ENCODE peak calls at places on chromosome 19, in five cellular contexts. J is gastrocnemius medialis, X is tibial nerve, D is left ventricle myocardium inferior, Z is ascending aorta. P is an unnamed sample.

GRCh38 chr19:47507031-47507430 is 7.8 kb downstream of the NAPA start:
- DNase-seq in J (peak; percentile 73), X (no peak), D (no peak), Z (no peak), P (no peak)

GRCh38 chr19:23403024-23403423 is 7.8 kb upstream of the ZNF91 start:
- DNase-seq in J (no peak), X (no peak), D (no peak), Z (no peak), P (no peak)

GRCh38 chr19:6828698-6829633 is 56.5 kb downstream of the VAV1 start:
- DNase-seq in J (no peak), X (no peak), D (no peak), Z (no peak), P (no peak)

GRCh38 chr19:51018745-51019543 is 565 bp downstream of the KLK10 start:
- DNase-seq in J (no peak), X (no peak), D (no peak), Z (no peak), P (no peak)

GRCh38 chr19:47005164-47005641 is 14.4 kb upstream of the NPAS1 start:
- DNase-seq in J (no peak), X (no peak), D (no peak), Z (no peak), P (no peak)

GRCh38 chr19:29098863-29099481 is 114.0 kb downstream of the UQCRFS1 start:
- DNase-seq in J (peak; percentile 77), X (peak; percentile 64), D (peak; percentile 57), Z (peak; percentile 80), P (peak; percentile 49)

GRCh38 chr19:4505570-4506448 is 12.5 kb downstream of the PLIN4 start:
- DNase-seq in J (no peak), X (no peak), D (no peak), Z (no peak), P (no peak)

GRCh38 chr19:21439372-21439771 is 42.4 kb downstream of the ZNF493 start:
- DNase-seq in J (no peak), X (no peak), D (no peak), Z (no peak), P (no peak)

GRCh38 chr19:34364830-34365462 is at the start of gene GPI:
- DNase-seq in J (peak; percentile 59), X (peak; percentile 29), D (peak; percentile 68), Z (peak; percentile 77), P (peak; percentile 94)

GRCh38 chr19:47637550-47637949 is 28.6 kb downstream of the BICRA start:
- DNase-seq in J (no peak), X (no peak), D (no peak), Z (no peak), P (no peak)

GRCh38 chr19:54030895-54031586 is 32.7 kb downstream of the VSTM1 start:
- DNase-seq in J (no peak), X (no peak), D (no peak), Z (no peak), P (no peak)

GRCh38 chr19:15262011-15262410 is 29.8 kb upstream of the EPHX3 start:
- DNase-seq in J (no peak), X (no peak), D (no peak), Z (no peak), P (no peak)

GRCh38 chr19:3479177-3479818 is 1.0 kb downstream of the SMIM24 start:
- DNase-seq in J (no peak), X (no peak), D (no peak), Z (no peak), P (no peak)

GRCh38 chr19:47794526-47794925 is 9.8 kb downstream of the TPRX1 start:
- DNase-seq in J (no peak), X (no peak), D (no peak), Z (no peak), P (no peak)

GRCh38 chr19:35045667-35046300 is 4.3 kb downstream of the HPN start:
- DNase-seq in J (peak; percentile 65), X (no peak), D (no peak), Z (no peak), P (no peak)

GRCh38 chr19:48342414-48342738 is 17.0 kb downstream of the EMP3 start:
- DNase-seq in J (no peak), X (no peak), D (no peak), Z (no peak), P (no peak)

GRCh38 chr19:40445945-40446784 is 2.0 kb upstream of the SERTAD3 start:
- DNase-seq in J (no peak), X (no peak), D (no peak), Z (no peak), P (no peak)

GRCh38 chr19:49403404-49404187 is 15.5 kb downstream of the KASH5 start:
- DNase-seq in J (no peak), X (no peak), D (no peak), Z (no peak), P (no peak)

GRCh38 chr19:35908977-35909683 is 1.0 kb upstream of the TYROBP start:
- DNase-seq in J (peak; percentile 66), X (peak; percentile 73), D (peak; percentile 77), Z (peak; percentile 87), P (peak; percentile 95)

GRCh38 chr19:14571695-14572490 is at the start of gene NDUFB7:
- DNase-seq in J (peak; percentile 93), X (peak; percentile 86), D (peak; percentile 91), Z (peak; percentile 97), P (peak; percentile 98)

GRCh38 chr19:19434483-19435045 is 29.1 kb downstream of the GATAD2A start:
- DNase-seq in J (peak; percentile 73), X (peak; percentile 57), D (peak; percentile 48), Z (peak; percentile 77), P (no peak)

GRCh38 chr19:33502991-33503790 is 18.4 kb downstream of the PEPD start:
- DNase-seq in J (no peak), X (no peak), D (no peak), Z (no peak), P (peak; percentile 56)

GRCh38 chr19:50833802-50834167 is 411 bp upstream of the KLK15 start:
- DNase-seq in J (no peak), X (no peak), D (no peak), Z (no peak), P (no peak)

GRCh38 chr19:15265849-15266248 is 33.6 kb upstream of the EPHX3 start:
- DNase-seq in J (peak; percentile 91), X (peak; percentile 82), D (peak; percentile 90), Z (peak; percentile 97), P (peak; percentile 83)

DNA sequence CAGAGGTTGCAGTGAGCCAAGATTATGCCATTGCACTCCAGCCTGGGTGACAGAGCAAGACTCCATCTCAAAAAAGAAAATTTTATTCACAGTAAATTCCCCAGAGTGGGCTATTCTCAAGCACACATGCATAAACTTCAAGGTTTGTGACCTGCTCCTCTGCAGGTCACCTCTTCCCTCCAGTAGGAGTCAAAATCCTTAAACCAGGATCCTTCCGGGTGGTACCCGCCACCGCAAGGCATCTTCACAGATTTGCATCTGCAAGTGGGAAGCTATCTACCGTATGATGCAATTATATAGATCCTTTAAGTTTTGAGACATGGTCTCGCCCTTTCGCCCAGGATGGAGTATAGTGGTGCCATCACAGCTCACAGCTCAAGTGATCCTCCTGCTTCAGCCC is 3.0 kb upstream of the ECH1 start:
- DNase-seq in J (no peak), X (no peak), D (no peak), Z (no peak), P (no peak)
- H3K4me1 ChIP-seq in J (peaks cover 66% of the 10 kb centered on the region), X (peaks cover 15% of the 10 kb centered on the region), D (peaks cover 54% of the 10 kb centered on the region), Z (peaks cover 6% of the 10 kb centered on the region), P (peaks cover 69% of the 10 kb centered on the region)

DNA sequence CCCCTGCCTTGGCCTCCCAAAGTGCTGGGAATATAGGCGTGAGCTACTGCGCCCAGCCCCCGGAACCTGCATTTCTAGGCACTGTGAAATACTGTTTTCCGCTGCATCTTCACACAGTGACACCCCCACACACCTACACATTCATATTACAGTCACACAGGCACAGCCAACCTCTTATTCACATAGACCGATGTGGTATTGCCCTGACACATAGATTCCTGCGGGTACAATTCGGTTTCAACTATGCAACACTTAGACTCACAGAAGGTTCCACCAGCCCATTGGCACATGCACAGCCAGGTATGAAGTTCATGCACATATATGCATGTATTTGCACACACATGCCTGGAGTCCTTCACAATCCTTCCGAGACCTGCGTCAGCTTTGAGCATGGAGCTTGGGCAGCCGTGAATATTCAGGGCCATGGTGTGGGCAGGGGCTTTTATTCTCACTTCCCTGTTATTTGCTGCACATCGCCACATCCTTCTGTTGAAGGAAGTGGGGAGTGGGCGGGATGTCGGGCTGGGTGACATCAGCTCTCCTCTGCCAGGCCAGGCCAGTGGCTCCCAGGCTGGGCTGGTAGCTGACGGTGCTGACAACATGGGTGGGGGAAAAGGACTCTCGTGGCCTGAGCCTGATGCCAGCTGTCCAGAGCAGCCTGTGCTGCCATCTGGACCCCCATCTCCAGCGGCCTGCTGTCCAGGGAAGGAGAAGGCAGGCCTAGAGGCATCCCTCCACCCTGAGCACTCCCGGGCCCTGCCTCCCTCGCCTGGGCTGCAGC is 5.4 kb upstream of the CDC37 start:
- DNase-seq in J (no peak), X (no peak), D (no peak), Z (no peak), P (peak; percentile 92)
- H3K27ac ChIP-seq in J (no peak overlapping the region), X (no peak overlapping the region), D (no peak overlapping the region), Z (no peak overlapping the region), P (peak overlapping the region; percentile 90)

DNA sequence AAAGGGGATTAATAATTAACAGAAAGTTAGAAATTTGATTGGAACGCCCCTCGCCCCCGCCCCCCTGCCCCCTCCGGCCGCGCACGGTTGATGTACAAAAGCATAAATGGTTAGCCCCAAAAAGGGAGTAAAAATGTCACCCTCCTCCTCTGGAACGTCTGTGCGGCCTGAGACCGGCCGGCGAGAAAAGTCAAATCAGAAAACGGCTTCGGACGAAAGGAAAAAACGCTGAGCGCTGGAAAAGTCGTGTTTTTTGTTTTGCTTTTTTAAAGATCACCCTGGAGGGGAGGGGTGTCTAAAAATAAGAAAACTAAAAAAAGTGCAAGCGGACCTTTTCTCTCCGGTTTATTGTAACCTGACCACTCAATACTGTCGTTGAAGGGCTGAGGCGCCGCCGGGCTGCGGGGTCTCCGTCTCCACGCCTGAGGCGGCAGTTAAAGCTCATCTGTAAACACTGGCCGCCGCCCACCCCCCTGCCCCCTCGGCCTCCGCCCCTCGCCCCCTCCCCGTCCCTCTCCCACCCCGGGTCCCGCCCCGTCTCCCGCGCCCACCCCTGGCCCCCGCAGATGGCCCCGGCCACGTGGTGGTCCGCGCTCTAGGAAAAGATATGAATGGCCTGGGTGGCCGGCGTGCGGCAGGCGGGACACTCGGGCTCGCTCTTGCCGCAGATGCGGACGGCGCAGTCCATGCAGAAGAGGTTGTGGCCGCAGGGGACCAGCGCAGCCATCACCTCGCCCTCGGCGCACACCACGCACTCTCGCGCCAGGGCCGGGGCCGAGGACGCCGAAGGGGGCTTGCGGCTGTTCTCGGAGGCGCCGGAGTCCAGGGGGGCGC is 12.9 kb downstream of the MEX3D start:
- DNase-seq in J (no peak), X (no peak), D (no peak), Z (no peak), P (no peak)
- H3K4me1 ChIP-seq in J (no peaks in the 10 kb centered on the region), X (no peaks in the 10 kb centered on the region), D (peaks cover 1% of the 10 kb centered on the region), Z (no peaks in the 10 kb centered on the region), P (peaks cover under 1% of the 10 kb centered on the region)

GRCh38 chr19:10049626-10050025 is 36.3 kb downstream of the RDH8 start:
- DNase-seq in J (no peak), X (no peak), D (no peak), Z (no peak), P (no peak)

DNA sequence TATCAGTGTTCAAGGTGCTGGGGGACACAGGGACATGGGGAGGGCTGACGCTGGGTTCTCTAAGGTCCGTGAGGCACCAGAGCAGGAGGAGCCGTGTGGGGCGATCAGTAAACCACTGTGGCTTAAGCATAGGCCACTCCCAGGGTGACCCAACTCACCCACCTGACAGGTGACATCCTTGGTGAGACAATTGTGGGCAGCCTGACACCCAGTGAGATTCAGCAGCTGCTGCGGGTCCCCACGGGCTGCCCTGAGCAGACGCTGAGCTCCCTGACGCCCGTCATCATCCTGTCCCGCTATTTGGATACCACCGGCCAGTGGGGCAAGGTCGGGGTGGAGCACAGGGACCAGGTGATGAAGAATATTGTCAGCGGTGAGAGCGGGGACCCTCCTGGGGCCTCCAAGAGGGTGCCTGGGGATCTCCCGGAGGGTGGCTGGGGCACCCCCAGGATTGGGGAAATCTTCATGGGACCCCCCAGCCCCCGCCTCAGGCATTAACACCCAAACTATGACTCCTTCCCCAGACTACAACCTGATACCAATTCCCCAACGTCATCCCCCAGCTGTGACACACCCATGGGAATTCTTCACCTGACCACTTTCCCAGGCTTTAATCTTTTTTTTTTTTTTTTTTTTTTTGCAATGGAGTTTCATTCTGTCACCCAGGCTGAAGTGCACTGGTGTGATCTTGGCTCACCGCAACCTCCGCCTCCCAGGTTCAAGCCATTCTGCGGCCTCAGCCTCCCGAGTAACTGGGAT is 33.3 kb upstream of the SHFL start:
- DNase-seq in J (no peak), X (no peak), D (no peak), Z (no peak), P (no peak)
- H3K27ac ChIP-seq in J (no peak overlapping the region), X (no peak overlapping the region), D (no peak overlapping the region), Z (no peak overlapping the region), P (no peak overlapping the region)

P was measured in spleen.